ENCODE peak calls at places on chromosome 15, in four cellular contexts. O is GM19239; P is stimulated activated CD8-positive, alpha-beta memory T cell treated with anti-CD3 and anti-CD28 coated beads, Interleukin-15, amount 100 ng/mL, for 48 hours; R is activated naive CD8-positive, alpha-beta T cell treated with anti-CD3 and anti-CD28 coated beads, Interleukin-2, amount 50 U/mL, for 16 hours. X is an unnamed sample.
A peak's percentile ranks its signal among the peaks of the same experiment; 100 is the strongest.

GRCh38 chr15:100111103-100112060 is 230.4 kb downstream of the ADAMTS17 start:
- DNase-seq in O (no peak), P (peak; percentile 38), R (no peak), X (peak; percentile 34)

GRCh38 chr15:99486371-99487336 is 79.1 kb upstream of the MEF2A start:
- DNase-seq in O (no peak), P (no peak), R (no peak), X (no peak)

GRCh38 chr15:62849316-62850129 is 193.0 kb upstream of the TPM1 start:
- DNase-seq in O (no peak), P (no peak), R (no peak), X (no peak)

GRCh38 chr15:47037003-47037402 is 680.3 kb upstream of the SEMA6D start:
- DNase-seq in O (no peak), P (no peak), R (no peak), X (no peak)

GRCh38 chr15:68776477-68777270 is 44.0 kb downstream of the ANP32A start:
- DNase-seq in O (no peak), P (no peak), R (no peak), X (no peak)

GRCh38 chr15:30906366-30906765 is 2.7 kb downstream of the FAN1 start:
- DNase-seq in O (no peak), P (no peak), R (no peak), X (no peak)

GRCh38 chr15:63940956-63941620 is 105.2 kb downstream of the DAPK2 start:
- DNase-seq in O (no peak), P (no peak), R (no peak), X (no peak)

GRCh38 chr15:34855893-34856292 is 60.5 kb upstream of the ACTC1 start:
- DNase-seq in O (no peak), P (no peak), R (no peak), X (no peak)

GRCh38 chr15:92638291-92638708 is 17.3 kb downstream of the FAM174B start:
- DNase-seq in O (no peak), P (no peak), R (no peak), X (no peak)

GRCh38 chr15:53586815-53587214 is 172.6 kb downstream of the WDR72 start:
- DNase-seq in O (peak; percentile 17), P (no peak), R (no peak), X (peak; percentile 5)

GRCh38 chr15:44208956-44209355 is 13.9 kb upstream of the FRMD5 start:
- DNase-seq in O (no peak), P (no peak), R (no peak), X (no peak)

GRCh38 chr15:58873267-58873666 is 60.2 kb downstream of the SLTM start:
- DNase-seq in O (no peak), P (no peak), R (no peak), X (no peak)

GRCh38 chr15:25563571-25563970 is 124.7 kb upstream of the UBE3A start:
- DNase-seq in O (no peak), P (no peak), R (no peak), X (no peak)

GRCh38 chr15:83198476-83198875 is 9.1 kb downstream of the HDGFL3 start:
- DNase-seq in O (no peak), P (no peak), R (no peak), X (no peak)

GRCh38 chr15:69305204-69305931 is 6.7 kb downstream of the PAQR5 start:
- DNase-seq in O (no peak), P (no peak), R (no peak), X (no peak)

GRCh38 chr15:48307586-48307985 is 23.6 kb upstream of the DUT start:
- DNase-seq in O (no peak), P (no peak), R (no peak), X (no peak)

GRCh38 chr15:28982886-28983285 is 97.1 kb downstream of the APBA2 start:
- DNase-seq in O (no peak), P (no peak), R (no peak), X (no peak)

X was measured in stimulated activated CD4-positive, alpha-beta T cell treated with anti-CD3 and anti-CD28 coated beads, Interleukin-4, amount 100 ng/mL, for 48 hours.